ENCODE peak calls at places on chromosomes 6 and 20, in four cellular contexts. N, C, J and X are unnamed samples.

GRCh38 chr6:106275692-106276091 is 49.9 kb downstream of the ATG5 start:
- DNase-seq in N (no peak), C (no peak), J (no peak), X (no peak)

GRCh38 chr6:84027340-84028183 is 6.0 kb upstream of the MRAP2 start:
- DNase-seq in N (peak; percentile 55), C (peak; percentile 67), J (no peak), X (peak; percentile 69)

GRCh38 chr20:21521596-21522478 is 8.0 kb upstream of the NKX2-2 start:
- DNase-seq in N (no peak), C (no peak), J (no peak), X (peak; percentile 7)

GRCh38 chr6:147448775-147449174 is 59.7 kb upstream of the SAMD5 start:
- DNase-seq in N (no peak), C (no peak), J (no peak), X (no peak)

GRCh38 chr20:40982415-40983145 is 46.0 kb upstream of the TOP1 start:
- DNase-seq in N (no peak), C (no peak), J (no peak), X (no peak)

GRCh38 chr20:62936996-62937352 is 973 bp upstream of the GID8 start:
- DNase-seq in N (no peak), C (no peak), J (no peak), X (no peak)

GRCh38 chr20:43749734-43750294 is 23.0 kb upstream of the GTSF1L start:
- DNase-seq in N (peak; percentile 85), C (peak; percentile 88), J (peak; percentile 86), X (peak; percentile 70)

GRCh38 chr6:1820165-1820564 is 210.4 kb downstream of the FOXC1 start:
- DNase-seq in N (no peak), C (no peak), J (no peak), X (no peak)

GRCh38 chr20:62447143-62447869 is 20.0 kb upstream of the RBBP8NL start:
- DNase-seq in N (no peak), C (no peak), J (no peak), X (no peak)

GRCh38 chr6:43771858-43772570 is 2.0 kb downstream of the VEGFA start:
- DNase-seq in N (peak; percentile 86), C (peak; percentile 85), J (peak; percentile 87), X (peak; percentile 75)

GRCh38 chr6:152136449-152136825 is 329.0 kb downstream of the ESR1 start:
- DNase-seq in N (no peak), C (no peak), J (no peak), X (no peak)

GRCh38 chr6:83536034-83536646 is 23.8 kb downstream of the PRSS35 start:
- DNase-seq in N (peak; percentile 51), C (peak; percentile 58), J (peak; percentile 60), X (no peak)

GRCh38 chr6:34529665-34530327 is 26.3 kb downstream of the SPDEF start:
- DNase-seq in N (peak; percentile 42), C (peak; percentile 76), J (no peak), X (no peak)

GRCh38 chr20:30595698-30596097 is 661.8 kb upstream of the DEFB115 start:
- DNase-seq in N (no peak), C (no peak), J (no peak), X (no peak)

GRCh38 chr20:38357653-38358207 is 11.4 kb downstream of the LBP start:
- DNase-seq in N (no peak), C (no peak), J (peak; percentile 28), X (no peak)

GRCh38 chr20:36270744-36271638 is 34.7 kb downstream of the AAR2 start:
- DNase-seq in N (no peak), C (no peak), J (no peak), X (no peak)

DNA sequence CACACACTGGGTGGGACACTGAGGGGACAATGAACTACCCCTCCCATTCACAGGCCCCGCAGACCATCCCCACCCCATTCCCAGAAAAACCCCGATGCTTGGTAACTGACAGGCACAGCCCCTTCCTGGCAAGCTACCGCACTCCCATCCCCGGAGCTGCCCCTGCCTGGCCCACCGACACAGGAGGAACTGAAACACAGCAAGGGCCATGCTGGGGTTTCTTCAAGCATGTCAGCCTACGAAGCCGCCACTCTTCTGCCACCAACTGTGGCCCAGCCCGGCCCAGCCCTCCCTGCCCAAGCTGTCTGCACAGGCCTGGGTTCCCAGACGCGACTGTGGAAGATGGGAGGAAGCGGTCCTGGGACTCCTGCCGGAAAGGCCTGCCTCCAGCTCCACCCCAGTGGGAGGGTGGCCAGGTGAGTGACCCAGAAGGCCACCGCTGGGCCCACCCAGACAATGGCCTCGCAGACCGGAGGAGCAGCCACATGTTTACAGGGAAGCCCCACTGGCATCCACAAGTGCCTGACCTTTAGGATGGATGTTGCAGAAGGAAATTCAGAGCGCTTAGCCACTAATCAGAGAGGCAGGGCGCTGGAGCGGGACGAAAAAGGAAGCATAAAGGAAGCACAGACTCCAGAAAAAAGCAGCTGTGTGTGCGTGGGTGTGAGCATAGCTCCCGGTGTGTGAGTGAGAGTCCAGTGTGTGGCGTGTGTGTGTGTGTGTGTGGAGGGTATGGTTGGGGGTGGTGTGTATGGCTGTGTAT is 91.5 kb downstream of the PRND start:
- DNase-seq in N (peak; percentile 55), C (no peak), J (no peak), X (no peak)
- TF ChIP-seq POLR2AphosphoS5 in N (no peak), C (no peak), J (no peak), X (no peak)

DNA sequence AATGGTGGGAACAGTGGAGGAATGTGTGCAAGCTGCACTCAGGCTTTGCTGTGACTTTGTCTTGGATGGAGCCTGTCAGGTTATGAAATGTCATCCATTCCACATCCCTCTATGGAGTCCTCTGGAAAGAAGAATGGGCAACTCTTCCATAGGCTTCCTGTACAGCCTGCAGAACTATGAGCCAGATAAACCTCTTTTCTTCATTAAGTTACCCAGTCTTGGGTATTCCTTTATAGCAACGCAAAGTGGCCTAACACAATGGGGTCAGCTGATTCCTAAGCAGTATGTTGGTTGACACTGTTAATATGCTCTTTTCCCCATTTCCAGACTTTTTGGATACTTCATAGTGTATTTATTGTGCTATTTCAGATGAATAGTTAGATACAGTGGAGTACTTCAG is 75.8 kb upstream of the IYD start:
- DNase-seq in N (no peak), C (no peak), J (no peak), X (no peak)
- H3K27ac ChIP-seq in N (no peak overlapping the region), C (no peak overlapping the region), J (peak overlapping the region; percentile 13), X (no peak overlapping the region)

GRCh38 chr6:16583151-16583762 is 178.0 kb downstream of the ATXN1 start:
- DNase-seq in N (peak; percentile 22), C (no peak), J (no peak), X (no peak)
- H3K4me3 ChIP-seq in N (no peak overlapping the region), C (no peak overlapping the region), J (no peak overlapping the region), X (no peak overlapping the region)

GRCh38 chr20:2751868-2752630 is 48.4 kb downstream of the CPXM1 start:
- DNase-seq in N (peak; percentile 50), C (peak; percentile 43), J (peak; percentile 84), X (no peak)

GRCh38 chr20:2749951-2750342 is 50.5 kb downstream of the CPXM1 start:
- DNase-seq in N (peak; percentile 34), C (no peak), J (no peak), X (no peak)

GRCh38 chr20:2749343-2749950 is 51.0 kb downstream of the CPXM1 start:
- DNase-seq in N (no peak), C (no peak), J (no peak), X (no peak)

GRCh38 chr20:2751347-2751867 is 49.0 kb downstream of the CPXM1 start:
- DNase-seq in N (no peak), C (no peak), J (no peak), X (no peak)

DNA sequence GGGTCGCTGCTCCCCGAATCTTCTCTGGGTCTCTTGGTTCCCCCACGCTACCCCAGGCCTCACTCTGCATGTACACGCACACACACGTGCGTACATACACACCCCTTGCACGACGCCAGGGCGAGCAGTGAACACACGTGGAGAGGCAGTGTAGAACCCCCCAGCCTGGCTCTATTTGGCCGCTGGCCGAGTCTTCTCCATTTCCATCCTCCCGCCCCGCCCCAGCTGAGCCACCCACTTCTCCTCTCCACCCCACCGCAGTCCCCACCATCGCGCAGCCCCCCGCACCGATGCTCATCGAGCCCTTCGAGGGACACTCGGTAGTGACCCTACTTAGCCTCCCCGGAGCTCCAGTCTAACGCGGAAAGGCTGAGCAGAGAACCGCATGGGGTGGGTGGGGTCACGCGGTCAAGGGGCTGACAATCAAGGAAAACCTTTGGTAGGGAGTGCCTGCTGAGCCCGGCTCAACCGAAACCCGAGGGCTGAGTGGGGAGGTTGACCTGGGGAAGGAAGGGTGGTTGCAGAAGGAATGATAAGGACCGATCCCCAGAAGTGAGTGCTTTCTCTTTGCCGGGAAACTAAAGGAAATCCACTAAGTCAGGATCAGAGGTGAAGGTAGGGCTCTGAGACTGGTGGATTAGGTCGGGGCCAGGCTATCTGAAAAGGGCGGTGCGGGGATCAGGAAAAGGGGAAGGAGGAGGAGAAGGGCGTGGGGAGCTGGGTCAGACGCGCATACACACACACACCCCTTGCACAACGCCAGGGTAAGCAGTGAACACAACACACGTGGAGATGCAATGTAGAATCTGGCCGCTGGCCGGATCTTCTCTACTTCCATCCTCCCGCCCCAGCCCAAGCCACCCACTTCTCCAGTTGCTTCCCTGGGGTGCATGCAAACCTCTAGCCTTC is 49.8 kb downstream of the CPXM1 start:
- DNase-seq in N (peak; percentile 52), C (peak; percentile 56), J (peak; percentile 40), X (no peak)
- TF ChIP-seq POLR2AphosphoS5 in N (no peak), C (no peak), J (no peak), X (no peak)

GRCh38 chr20:48772183-48772976 is 55.4 kb downstream of the PREX1 start:
- DNase-seq in N (peak; percentile 40), C (peak; percentile 42), J (no peak), X (no peak)
- H3K27ac ChIP-seq in N (peak overlapping the region; percentile 23), C (no peak overlapping the region), J (no peak overlapping the region), X (no peak overlapping the region)

GRCh38 chr6:132819405-132820145 is 5.2 kb downstream of the RPS12 start:
- DNase-seq in N (no peak), C (no peak), J (no peak), X (no peak)

GRCh38 chr6:132817554-132818403 is 3.4 kb downstream of the RPS12 start:
- DNase-seq in N (no peak), C (no peak), J (no peak), X (no peak)

GRCh38 chr6:132814716-132815570 is 574 bp downstream of the RPS12 start:
- DNase-seq in N (peak; percentile 11), C (no peak), J (no peak), X (no peak)

GRCh38 chr6:132818404-132819359 is 4.3 kb downstream of the RPS12 start:
- DNase-seq in N (no peak), C (no peak), J (no peak), X (no peak)

GRCh38 chr6:132816665-132817064 is 2.3 kb downstream of the RPS12 start:
- DNase-seq in N (no peak), C (no peak), J (peak; percentile 22), X (no peak)
- H3K4me3 ChIP-seq in N (no peak overlapping the region), C (peak overlapping the region; percentile 97), J (peak overlapping the region; percentile 76), X (no peak overlapping the region)

DNA sequence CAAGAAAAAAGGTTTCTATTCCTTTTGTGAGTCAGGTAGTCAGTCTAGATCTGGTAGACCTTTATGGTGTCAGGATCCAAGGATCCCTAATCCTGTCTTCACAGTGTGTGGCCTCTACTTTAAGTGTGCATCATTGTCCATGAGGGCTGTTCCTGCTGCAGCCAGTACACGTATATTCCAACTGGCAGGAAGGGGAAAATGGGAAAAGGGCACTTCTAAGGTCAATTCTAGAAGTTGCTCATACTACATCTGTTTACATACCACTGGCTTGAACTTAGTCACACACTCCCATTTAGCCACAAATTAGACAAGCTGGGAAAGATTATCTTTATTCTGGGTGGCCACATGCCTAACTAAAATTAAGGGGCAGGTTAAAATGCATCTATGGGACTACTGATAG is 9.7 kb upstream of the MMS22L start:
- DNase-seq in N (no peak), C (no peak), J (no peak), X (no peak)
- TF ChIP-seq POLR2AphosphoS5 in N (no peak), C (no peak), J (no peak), X (no peak)

GRCh38 chr20:46317685-46318177 is 9.4 kb upstream of the CDH22 start:
- DNase-seq in N (no peak), C (peak; percentile 42), J (no peak), X (no peak)
- H3K27ac ChIP-seq in N (no peak overlapping the region), C (no peak overlapping the region), J (no peak overlapping the region), X (no peak overlapping the region)